ENCODE peak calls at places on chromosome 1, in eight cellular contexts. H, Y, P, E, L, F, B and D are unnamed samples.

GRCh38 chr1:20469406-20470076 is 16.5 kb downstream of the CAMK2N1 start:
- DNase-seq in H (no peak), Y (no peak), P (no peak), E (no peak), L (peak; percentile 2), F (no peak), B (no peak), D (no peak)

GRCh38 chr1:109567823-109568222 is 19.4 kb downstream of the GNAI3 start:
- DNase-seq in H (no peak), Y (no peak), P (no peak), E (no peak), L (no peak), F (no peak), B (no peak), D (no peak)

GRCh38 chr1:245663373-245663772 is 508.6 kb downstream of the KIF26B start:
- DNase-seq in H (no peak), Y (no peak), P (no peak), E (no peak), L (no peak), F (no peak), B (no peak), D (no peak)

GRCh38 chr1:230519246-230519645 is 93.1 kb upstream of the PGBD5 start:
- DNase-seq in H (no peak), Y (no peak), P (no peak), E (no peak), L (no peak), F (no peak), B (no peak), D (no peak)

GRCh38 chr1:41313661-41314131 is 47.5 kb upstream of the FOXO6 start:
- DNase-seq in H (peak; percentile 20), Y (no peak), P (no peak), E (no peak), L (no peak), F (no peak), B (no peak), D (no peak)

GRCh38 chr1:41659159-41659495 is 174.6 kb upstream of the EDN2 start:
- DNase-seq in H (no peak), Y (no peak), P (no peak), E (no peak), L (no peak), F (no peak), B (no peak), D (no peak)

GRCh38 chr1:216883518-216883917 is 160.3 kb upstream of the ESRRG start:
- DNase-seq in H (no peak), Y (no peak), P (no peak), E (no peak), L (no peak), F (no peak), B (no peak), D (no peak)

GRCh38 chr1:5934058-5934884 is 58.0 kb downstream of the NPHP4 start:
- DNase-seq in H (no peak), Y (no peak), P (no peak), E (no peak), L (no peak), F (no peak), B (no peak), D (no peak)

GRCh38 chr1:66539491-66539890 is 5.5 kb downstream of the SGIP1 start:
- DNase-seq in H (no peak), Y (no peak), P (no peak), E (no peak), L (no peak), F (no peak), B (no peak), D (no peak)

GRCh38 chr1:190975827-190976226 is 498.2 kb upstream of the BRINP3 start:
- DNase-seq in H (no peak), Y (no peak), P (no peak), E (no peak), L (no peak), F (no peak), B (no peak), D (no peak)

GRCh38 chr1:183147735-183148134 is 38.3 kb upstream of the LAMC2 start:
- DNase-seq in H (no peak), Y (no peak), P (no peak), E (no peak), L (no peak), F (no peak), B (no peak), D (no peak)

GRCh38 chr1:35564884-35565741 is 7.5 kb downstream of the NCDN start:
- DNase-seq in H (no peak), Y (no peak), P (no peak), E (no peak), L (peak; percentile 75), F (no peak), B (no peak), D (no peak)

GRCh38 chr1:220878223-220879081 is 791 bp upstream of the HLX start:
- DNase-seq in H (peak; percentile 27), Y (no peak), P (no peak), E (no peak), L (peak; percentile 85), F (no peak), B (no peak), D (peak; percentile 23)

GRCh38 chr1:167644551-167644950 is 14.5 kb downstream of the RCSD1 start:
- DNase-seq in H (no peak), Y (no peak), P (no peak), E (no peak), L (no peak), F (no peak), B (no peak), D (no peak)

GRCh38 chr1:3922851-3923250 is 22.8 kb upstream of the C1orf174 start:
- DNase-seq in H (no peak), Y (no peak), P (no peak), E (no peak), L (peak; percentile 29), F (no peak), B (no peak), D (no peak)

GRCh38 chr1:11590395-11590794 is 63.8 kb downstream of the FBXO2 start:
- DNase-seq in H (no peak), Y (no peak), P (no peak), E (no peak), L (no peak), F (no peak), B (no peak), D (no peak)

GRCh38 chr1:46616277-46617107 is at the start of gene MOB3C:
- DNase-seq in H (peak; percentile 77), Y (peak; percentile 17), P (peak; percentile 36), E (peak; percentile 78), L (peak; percentile 93), F (peak; percentile 77), B (peak; percentile 85), D (peak; percentile 60)

GRCh38 chr1:169631249-169631648 is 1.3 kb upstream of the SELP start:
- DNase-seq in H (no peak), Y (no peak), P (no peak), E (no peak), L (no peak), F (no peak), B (no peak), D (no peak)

GRCh38 chr1:21801100-21801499 is 11.0 kb upstream of the LDLRAD2 start:
- DNase-seq in H (no peak), Y (no peak), P (no peak), E (no peak), L (no peak), F (peak; percentile 71), B (no peak), D (no peak)

DNA sequence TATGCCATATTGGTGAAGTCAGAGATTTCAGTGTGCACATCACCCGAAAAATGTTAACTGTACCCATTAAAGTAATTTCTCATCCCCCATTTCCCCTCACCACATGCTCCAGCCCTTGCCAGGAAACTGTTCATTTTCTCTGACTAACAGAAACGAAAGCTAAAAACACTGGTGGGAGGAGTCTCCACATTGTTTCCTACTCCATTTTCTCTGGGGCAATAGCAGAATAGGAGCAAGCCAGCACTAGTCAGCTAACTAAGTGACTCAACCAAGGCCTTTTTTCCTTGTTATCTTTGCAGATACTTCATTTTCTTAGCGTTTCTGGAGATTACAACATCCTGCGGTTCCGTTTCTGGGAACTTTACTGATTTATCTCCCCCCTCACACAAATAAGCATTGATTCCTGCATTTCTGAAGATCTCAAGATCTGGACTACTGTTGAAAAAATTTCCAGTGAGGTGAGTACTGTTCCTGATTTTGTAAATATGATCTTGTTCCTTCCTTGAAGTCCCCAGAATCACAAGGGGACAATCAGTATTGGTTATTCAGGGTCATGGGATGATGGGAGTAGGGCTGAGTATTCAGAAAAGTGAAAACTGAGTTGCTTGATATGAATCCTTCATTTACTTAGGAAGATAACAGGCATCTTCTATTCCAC is at the start of gene IFI16:
- DNase-seq in H (no peak), Y (no peak), P (peak; percentile 10), E (no peak), L (no peak), F (peak; percentile 96), B (peak; percentile 49), D (peak; percentile 32)
- TF ChIP-seq POLR2A in H (peak; percentile 54), Y (peak; percentile 89), P (no peak), E (peak; percentile 71), L (peak; percentile 93), F (peak; percentile 57), B (peak; percentile 69), D (peak; percentile 97)

GRCh38 chr1:31576201-31576669 is at the start of gene TINAGL1:
- DNase-seq in H (peak; percentile 68), Y (no peak), P (no peak), E (no peak), L (no peak), F (no peak), B (no peak), D (no peak)
- TF ChIP-seq POLR2A in H (peak; percentile 92), Y (peak; percentile 33), P (no peak), E (peak; percentile 41), L (peak; percentile 43), F (no peak), B (peak; percentile 51), D (no peak)

GRCh38 chr1:159916240-159917051 is 8.9 kb downstream of the TAGLN2 start:
- DNase-seq in H (peak; percentile 49), Y (no peak), P (peak; percentile 94), E (no peak), L (peak; percentile 64), F (peak; percentile 91), B (no peak), D (no peak)
- TF ChIP-seq POLR2A in H (no peak), Y (no peak), P (no peak), E (no peak), L (no peak), F (peak; percentile 32), B (no peak), D (no peak)

DNA sequence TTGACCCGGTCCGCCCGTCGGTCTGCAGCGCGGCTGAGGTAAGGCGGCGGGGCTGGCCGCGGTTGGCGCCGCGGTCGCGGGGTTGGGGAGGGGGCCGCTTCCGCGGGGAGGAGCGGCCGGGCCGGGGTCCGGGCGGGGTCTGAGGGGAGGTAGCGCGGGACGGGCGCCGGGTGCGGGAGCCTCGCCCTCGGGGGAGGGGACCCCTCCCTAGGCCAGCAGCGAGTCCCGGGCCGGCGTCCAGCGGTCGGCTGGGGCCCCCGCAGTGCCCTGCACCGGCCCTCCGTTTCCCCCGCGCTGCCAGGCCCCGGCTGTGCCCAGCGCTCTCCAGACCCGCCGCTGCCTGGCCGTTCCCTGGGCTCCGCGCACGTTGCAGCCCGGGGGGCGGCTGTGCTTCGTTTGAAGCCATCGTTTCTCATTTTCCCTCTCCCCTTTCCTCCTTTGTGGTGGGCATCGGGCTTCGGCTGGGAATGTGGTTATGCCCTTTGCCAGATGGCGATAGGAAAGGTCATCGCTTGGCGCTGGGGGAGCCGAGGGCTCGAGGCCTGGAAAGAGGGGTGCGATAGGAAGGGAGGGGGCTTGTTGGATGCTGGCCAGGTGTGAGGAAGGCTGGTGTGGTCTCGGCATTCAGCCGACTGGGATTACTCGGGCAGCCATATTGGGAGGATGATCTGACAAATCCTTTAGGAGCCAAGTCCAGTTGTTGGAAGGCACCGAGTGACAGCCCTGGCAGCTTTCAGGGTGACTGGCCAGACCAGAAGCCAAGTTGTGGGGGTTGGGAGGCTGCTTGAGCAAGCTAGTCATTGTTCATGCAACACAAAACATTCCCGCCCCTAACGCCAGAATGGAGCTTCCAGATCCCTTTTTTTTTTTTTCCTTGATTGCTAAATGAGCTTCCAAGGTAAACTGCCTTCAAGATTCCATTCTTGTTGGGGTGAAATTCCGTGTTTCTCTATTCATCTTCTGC is 753 bp downstream of the KIF1B start:
- DNase-seq in H (peak; percentile 94), Y (peak; percentile 23), P (peak; percentile 49), E (peak; percentile 86), L (peak; percentile 84), F (peak; percentile 91), B (peak; percentile 93), D (peak; percentile 31)
- TF ChIP-seq POLR2A in H (peak; percentile 69), Y (no peak), P (no peak), E (peak; percentile 41), L (no peak), F (peak; percentile 49), B (peak; percentile 28), D (no peak)